ENCODE peak calls at places on chromosome 13, in eight cellular contexts. B is effector memory CD4-positive, alpha-beta T cell; H is substantia nigra; W is MM.1S; E is midbrain; R is left cardiac atrium; A is ureter; M is ACHN. O is an unnamed sample.

GRCh38 chr13:100274942-100275506 is 186.1 kb downstream of the PCCA start:
- DNase-seq in B (no peak), H (no peak), W (no peak), E (no peak), R (no peak), A (no peak), M (no peak), O (no peak)

GRCh38 chr13:99981115-99982020 is at the start of gene ZIC2:
- DNase-seq in B (no peak), H (no peak), W (peak; percentile 61), E (no peak), R (no peak), A (no peak), M (peak; percentile 75), O (no peak)

GRCh38 chr13:20814224-20814910 is 40.6 kb upstream of the EEF1AKMT1 start:
- DNase-seq in B (no peak), H (no peak), W (no peak), E (no peak), R (peak; percentile 86), A (peak; percentile 87), M (peak; percentile 87), O (peak; percentile 51)

GRCh38 chr13:59643906-59644626 is 519.7 kb downstream of the DIAPH3 start:
- DNase-seq in B (no peak), H (no peak), W (no peak), E (no peak), R (no peak), A (no peak), M (no peak), O (no peak)

GRCh38 chr13:113819731-113820715 is 43.9 kb downstream of the GAS6 start:
- DNase-seq in B (no peak), H (no peak), W (no peak), E (no peak), R (no peak), A (no peak), M (no peak), O (no peak)

GRCh38 chr13:80082396-80083096 is 258.4 kb downstream of the SPRY2 start:
- DNase-seq in B (no peak), H (no peak), W (no peak), E (no peak), R (no peak), A (no peak), M (no peak), O (no peak)

GRCh38 chr13:109704771-109705628 is 81.4 kb downstream of the IRS2 start:
- DNase-seq in B (no peak), H (peak; percentile 21), W (no peak), E (no peak), R (peak; percentile 58), A (no peak), M (no peak), O (no peak)

GRCh38 chr13:30418075-30418715 is 4.1 kb upstream of the UBE2L5 start:
- DNase-seq in B (no peak), H (no peak), W (no peak), E (no peak), R (no peak), A (no peak), M (no peak), O (no peak)

GRCh38 chr13:107450426-107450825 is 764.9 kb downstream of the LIG4 start:
- DNase-seq in B (no peak), H (no peak), W (no peak), E (no peak), R (no peak), A (no peak), M (peak; percentile 51), O (no peak)

GRCh38 chr13:39616087-39616694 is 13.2 kb upstream of the LHFPL6 start:
- DNase-seq in B (no peak), H (no peak), W (peak; percentile 51), E (peak; percentile 83), R (peak; percentile 25), A (peak; percentile 54), M (peak; percentile 65), O (peak; percentile 28)

GRCh38 chr13:94707400-94708021 is 4.8 kb downstream of the SOX21 start:
- DNase-seq in B (no peak), H (no peak), W (no peak), E (peak; percentile 34), R (no peak), A (no peak), M (no peak), O (no peak)

GRCh38 chr13:110807546-110807945 is 94.0 kb downstream of the ING1 start:
- DNase-seq in B (no peak), H (no peak), W (no peak), E (no peak), R (no peak), A (no peak), M (no peak), O (no peak)

GRCh38 chr13:100304241-100304640 is 215.3 kb downstream of the PCCA start:
- DNase-seq in B (no peak), H (no peak), W (no peak), E (no peak), R (no peak), A (no peak), M (no peak), O (no peak)

GRCh38 chr13:32264407-32264806 is 50.8 kb downstream of the ZAR1L start:
- DNase-seq in B (no peak), H (no peak), W (no peak), E (no peak), R (peak; percentile 84), A (peak; percentile 55), M (no peak), O (no peak)

GRCh38 chr13:77554079-77554478 is 18.6 kb downstream of the SCEL start:
- DNase-seq in B (no peak), H (no peak), W (no peak), E (no peak), R (no peak), A (no peak), M (peak; percentile 36), O (no peak)

GRCh38 chr13:44770951-44771350 is 194.8 kb upstream of the TSC22D1 start:
- DNase-seq in B (no peak), H (no peak), W (no peak), E (no peak), R (no peak), A (no peak), M (no peak), O (no peak)

GRCh38 chr13:96082640-96083039 is 7.3 kb upstream of the HS6ST3 start:
- DNase-seq in B (no peak), H (no peak), W (no peak), E (no peak), R (no peak), A (no peak), M (no peak), O (no peak)

GRCh38 chr13:40389081-40389641 is 277.3 kb downstream of the FOXO1 start:
- DNase-seq in B (no peak), H (no peak), W (peak; percentile 27), E (no peak), R (no peak), A (no peak), M (no peak), O (no peak)

GRCh38 chr13:110593430-110594130 is 21.8 kb upstream of the NAXD start:
- DNase-seq in B (no peak), H (no peak), W (peak; percentile 69), E (peak; percentile 72), R (no peak), A (no peak), M (peak; percentile 62), O (no peak)

GRCh38 chr13:80399340-80400163 is 58.6 kb upstream of the SPRY2 start:
- DNase-seq in B (no peak), H (no peak), W (no peak), E (no peak), R (no peak), A (no peak), M (no peak), O (no peak)

GRCh38 chr13:39110518-39111097 is 72.4 kb downstream of the NHLRC3 start:
- DNase-seq in B (no peak), H (no peak), W (no peak), E (no peak), R (no peak), A (no peak), M (no peak), O (no peak)

GRCh38 chr13:82298110-82298509 is 1584.2 kb downstream of the SLITRK1 start:
- DNase-seq in B (no peak), H (no peak), W (no peak), E (no peak), R (no peak), A (no peak), M (no peak), O (no peak)

GRCh38 chr13:113837554-113838355 is 26.1 kb downstream of the GAS6 start:
- DNase-seq in B (no peak), H (peak; percentile 76), W (no peak), E (peak; percentile 77), R (peak; percentile 97), A (peak; percentile 95), M (peak; percentile 94), O (peak; percentile 93)

GRCh38 chr13:60012503-60012902 is 151.2 kb downstream of the DIAPH3 start:
- DNase-seq in B (no peak), H (no peak), W (no peak), E (no peak), R (no peak), A (no peak), M (no peak), O (no peak)

GRCh38 chr13:59823495-59823894 is 340.2 kb downstream of the DIAPH3 start:
- DNase-seq in B (no peak), H (no peak), W (no peak), E (no peak), R (no peak), A (no peak), M (peak; percentile 31), O (peak; percentile 0)